ENCODE peak calls at places on chromosomes 1 and 21, in four cellular contexts. S is fibroblast of mammary gland, V is A549, A is astrocyte of the spinal cord. I is an unnamed sample.
A peak's percentile ranks its signal among the peaks of the same experiment; 100 is the strongest.

GRCh38 chr1:156033011-156033410 is 12.3 kb upstream of the SSR2 start:
- DNase-seq in V (no peak), A (peak; percentile 79), S (peak; percentile 54), I (no peak)

GRCh38 chr1:108113496-108113895 is 86.6 kb downstream of the SLC25A24 start:
- DNase-seq in V (no peak), A (no peak), S (no peak), I (no peak)

GRCh38 chr1:215768303-215768702 is 201.2 kb downstream of the KCTD3 start:
- DNase-seq in A (no peak), V (no peak), S (no peak), I (no peak)

GRCh38 chr1:245098924-245099323 is 55.9 kb upstream of the KIF26B start:
- DNase-seq in V (no peak), S (no peak), A (no peak), I (no peak)

GRCh38 chr1:58249729-58250586 is 296.6 kb downstream of the OMA1 start:
- DNase-seq in V (no peak), S (peak; percentile 19), A (peak; percentile 32), I (no peak)

GRCh38 chr1:109238382-109238781 is 11.0 kb upstream of the CELSR2 start:
- DNase-seq in V (no peak), S (no peak), A (no peak), I (no peak)

GRCh38 chr1:37691497-37692077 is 729 bp upstream of the CDCA8 start:
- DNase-seq in V (peak; percentile 21), A (peak; percentile 22), S (peak; percentile 58), I (peak; percentile 27)

GRCh38 chr1:19354531-19354981 is 42.4 kb downstream of the SLC66A1 start:
- DNase-seq in V (no peak), S (no peak), A (no peak), I (no peak)

GRCh38 chr1:193285626-193286025 is 99.2 kb upstream of the B3GALT2 start:
- DNase-seq in A (no peak), S (peak; percentile 49), V (no peak), I (no peak)

GRCh38 chr1:31957701-31958674 is 19.8 kb upstream of the PTP4A2 start:
- DNase-seq in S (no peak), V (peak; percentile 16), A (no peak), I (no peak)

GRCh38 chr1:153791856-153792253 is 16.6 kb downstream of the SLC27A3 start:
- DNase-seq in A (peak; percentile 52), V (peak; percentile 20), S (peak; percentile 76), I (no peak)

GRCh38 chr1:185054365-185055060 is 9.2 kb downstream of the RNF2 start:
- DNase-seq in A (no peak), S (no peak), V (no peak), I (no peak)

GRCh38 chr1:188062456-188062855 is 1233.7 kb downstream of the PLA2G4A start:
- DNase-seq in V (no peak), S (no peak), A (peak; percentile 33), I (no peak)

GRCh38 chr1:23594149-23594917 is 35.0 kb upstream of the ID3 start:
- DNase-seq in A (no peak), S (no peak), V (no peak), I (no peak)

GRCh38 chr1:76133977-76134376 is 59.4 kb downstream of the ST6GALNAC3 start:
- DNase-seq in S (no peak), V (no peak), A (no peak), I (no peak)

GRCh38 chr1:204445860-204446412 is 34.3 kb upstream of the PPP1R15B start:
- DNase-seq in V (peak; percentile 68), A (no peak), S (no peak), I (no peak)

GRCh38 chr1:203126151-203126865 is 1.2 kb upstream of the ADORA1 start:
- DNase-seq in V (no peak), A (no peak), S (peak; percentile 15), I (no peak)

GRCh38 chr1:30718091-30718635 is 5.2 kb downstream of the MATN1 start:
- DNase-seq in A (peak; percentile 98), S (peak; percentile 95), V (peak; percentile 95), I (peak; percentile 99)
- TF ChIP-seq CTCF in A (no peak), S (no peak), V (no peak), I (no peak)

GRCh38 chr1:27306892-27307850 is 14.8 kb upstream of the TMEM222 start:
- DNase-seq in V (peak; percentile 33), A (no peak), S (no peak), I (no peak)
- TF ChIP-seq CTCF in V (no peak), A (peak; percentile 18), S (no peak), I (no peak)

GRCh38 chr1:224865510-224865909 is 64.0 kb upstream of the DNAH14 start:
- DNase-seq in V (no peak), S (no peak), A (no peak), I (no peak)
- TF ChIP-seq CTCF in V (no peak), S (no peak), A (no peak), I (no peak)

GRCh38 chr21:42833439-42833815 is 45.9 kb downstream of the WDR4 start:
- DNase-seq in A (no peak), V (peak; percentile 61), S (peak; percentile 19), I (no peak)
- TF ChIP-seq CTCF in A (peak; percentile 17), V (peak; percentile 23), S (peak; percentile 16), I (no peak)

GRCh38 chr1:164622057-164622840 is 63.3 kb downstream of the PBX1 start:
- DNase-seq in S (no peak), A (no peak), V (no peak), I (no peak)

GRCh38 chr1:164619006-164619784 is 60.2 kb downstream of the PBX1 start:
- DNase-seq in A (no peak), V (no peak), S (no peak), I (no peak)

GRCh38 chr1:164613176-164613575 is 54.2 kb downstream of the PBX1 start:
- DNase-seq in S (peak; percentile 45), A (peak; percentile 30), V (no peak), I (no peak)

GRCh38 chr1:164614316-164614715 is 55.3 kb downstream of the PBX1 start:
- DNase-seq in A (no peak), V (no peak), S (no peak), I (no peak)

GRCh38 chr1:164617607-164618564 is 58.9 kb downstream of the PBX1 start:
- DNase-seq in S (peak; percentile 54), A (peak; percentile 51), V (peak; percentile 51), I (no peak)
- TF ChIP-seq CTCF in S (peak; percentile 64), A (peak; percentile 71), V (peak; percentile 56), I (no peak)

GRCh38 chr1:195941314-195941713 is 666.9 kb downstream of the KCNT2 start:
- DNase-seq in V (no peak), A (no peak), S (no peak), I (no peak)
- TF ChIP-seq CTCF in V (no peak), A (no peak), S (no peak), I (no peak)

DNA sequence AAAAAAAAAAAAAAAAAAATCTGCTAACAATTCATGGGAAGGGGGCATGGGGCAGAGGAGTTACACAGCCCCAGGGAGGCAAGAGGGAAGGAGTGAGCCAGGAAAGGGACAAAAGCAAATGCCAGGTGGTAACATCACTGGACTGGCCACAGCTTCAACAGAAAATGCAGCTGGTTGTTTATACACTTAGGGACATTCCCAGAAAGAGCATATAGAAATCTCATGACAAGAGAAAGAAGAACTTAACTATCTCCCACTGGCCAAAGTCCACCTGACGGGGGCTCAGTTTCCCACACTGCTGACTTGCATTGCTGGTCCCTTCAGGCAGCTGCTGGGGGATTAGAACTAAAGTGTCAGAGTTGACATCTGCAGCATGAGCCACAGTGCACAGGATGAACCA is 14.8 kb downstream of the IL12RB2 start:
- DNase-seq in S (no peak), A (no peak), V (no peak), I (no peak)
- TF ChIP-seq CTCF in S (no peak), A (no peak), V (no peak), I (no peak)

DNA sequence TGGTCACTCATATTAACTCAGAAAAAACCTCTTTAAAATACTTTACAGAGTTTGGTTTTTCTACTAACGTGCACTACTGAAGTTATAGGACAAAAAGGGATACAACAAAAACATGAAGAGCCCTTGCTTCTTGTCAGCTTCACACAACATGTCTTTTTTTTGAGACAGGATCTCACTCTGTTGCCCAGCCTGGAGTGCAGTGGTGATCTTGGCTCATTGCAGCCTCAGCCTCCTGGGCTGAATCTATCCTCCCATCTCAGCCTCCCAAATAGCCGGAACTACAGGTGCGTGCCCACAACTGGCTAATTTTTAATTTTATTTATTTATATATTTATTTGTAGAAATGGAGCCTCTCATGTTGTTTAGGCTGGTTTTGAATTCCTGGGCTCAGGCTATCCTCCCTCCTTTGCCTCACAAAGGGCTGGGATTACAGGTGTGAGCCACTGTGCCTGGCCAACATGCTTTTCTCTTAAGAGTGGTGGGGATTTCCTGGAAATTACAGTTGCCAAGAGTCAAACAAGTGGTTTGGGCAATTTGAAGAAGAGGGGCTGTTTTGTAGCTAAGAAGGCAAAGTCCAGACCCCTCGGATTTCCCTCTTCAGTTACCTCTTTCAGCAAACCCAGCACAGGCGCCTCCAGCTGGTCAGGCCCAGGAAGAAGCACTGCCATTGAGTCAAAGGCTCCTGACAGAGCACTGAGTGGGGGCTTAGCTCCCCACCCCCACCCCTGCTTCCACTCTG is 6.4 kb upstream of the SMPDL3B start:
- DNase-seq in S (no peak), V (peak; percentile 16), A (no peak), I (no peak)
- TF ChIP-seq CTCF in S (no peak), V (no peak), A (peak; percentile 6), I (no peak)

I was measured in omental fat pad.